ENCODE peak calls at places on chromosomes 1 and 21, in ten cellular contexts. O, H, C, T, Y, Z, B, S, I and P are unnamed samples.

GRCh38 chr1:25528881-25529517 is 14.4 kb upstream of the LDLRAP1 start:
- DNase-seq in S (no peak), Z (no peak), B (no peak), H (no peak), T (no peak), Y (no peak), I (no peak), O (no peak), C (no peak), P (no peak)

GRCh38 chr1:97334454-97334853 is 586.4 kb downstream of the DPYD start:
- DNase-seq in S (peak; percentile 98), B (peak; percentile 91), Z (no peak), Y (peak; percentile 99), I (no peak), H (no peak), T (peak; percentile 33), O (no peak), C (peak; percentile 19), P (peak; percentile 41)

GRCh38 chr1:36763771-36764170 is 270.5 kb downstream of the GRIK3 start:
- DNase-seq in C (no peak), S (no peak), T (no peak), H (no peak), Z (no peak), B (no peak), O (no peak), I (no peak), Y (no peak), P (no peak)

GRCh38 chr21:39048064-39048463 is 135.2 kb downstream of the PSMG1 start:
- DNase-seq in T (peak; percentile 81), I (peak; percentile 93), Z (no peak), Y (peak; percentile 66), O (peak; percentile 92), C (peak; percentile 95), B (peak; percentile 4), H (peak; percentile 99), S (peak; percentile 59), P (no peak)

GRCh38 chr1:20848162-20848561 is 61.1 kb upstream of the HP1BP3 start:
- DNase-seq in B (peak; percentile 49), T (peak; percentile 56), Y (peak; percentile 58), H (no peak), Z (no peak), O (no peak), I (no peak), C (no peak), S (peak; percentile 39), P (no peak)

GRCh38 chr1:158838660-158839059 is 7.5 kb downstream of the MNDA start:
- DNase-seq in T (no peak), H (no peak), B (no peak), Z (no peak), O (no peak), S (no peak), C (no peak), Y (no peak), I (no peak), P (no peak)

GRCh38 chr1:78840447-78841251 is 165.9 kb downstream of the ADGRL4 start:
- DNase-seq in I (peak; percentile 68), Y (peak; percentile 92), H (peak; percentile 27), C (peak; percentile 34), B (peak; percentile 83), O (no peak), Z (no peak), T (peak; percentile 57), S (peak; percentile 88), P (peak; percentile 82)

GRCh38 chr1:200363200-200363933 is 46.5 kb downstream of the ZNF281 start:
- DNase-seq in Y (no peak), C (no peak), S (no peak), B (no peak), H (no peak), T (peak; percentile 71), Z (no peak), I (no peak), O (no peak), P (no peak)

GRCh38 chr1:168498159-168498609 is 45.6 kb downstream of the XCL2 start:
- DNase-seq in T (no peak), S (peak; percentile 60), B (peak; percentile 56), Z (no peak), H (no peak), C (no peak), Y (peak; percentile 65), I (no peak), O (no peak), P (peak; percentile 90)

GRCh38 chr21:44878053-44878982 is 4.8 kb upstream of the PTTG1IP start:
- DNase-seq in S (no peak), Y (no peak), I (no peak), Z (no peak), B (peak; percentile 37), T (peak; percentile 89), C (no peak), H (no peak), O (no peak), P (no peak)

GRCh38 chr21:28627691-28628090 is 365.0 kb downstream of the LTN1 start:
- DNase-seq in I (no peak), S (no peak), B (no peak), O (no peak), C (no peak), Z (no peak), Y (no peak), H (no peak), T (no peak), P (no peak)

GRCh38 chr1:100323428-100324106 is 28.7 kb upstream of the CDC14A start:
- DNase-seq in O (no peak), Y (peak; percentile 7), Z (no peak), C (no peak), S (no peak), I (no peak), T (no peak), H (no peak), B (no peak), P (peak; percentile 24)
- H3K9ac ChIP-seq in O (no peak overlapping the region), Y (no peak overlapping the region), Z (no peak overlapping the region), C (no peak overlapping the region), S (no peak overlapping the region), I (no peak overlapping the region), T (no peak overlapping the region), H (no peak overlapping the region), B (no peak overlapping the region), P (no peak overlapping the region)

GRCh38 chr1:32246888-32247273 is at the start of gene FAM167B:
- DNase-seq in I (no peak), S (peak; percentile 57), T (peak; percentile 56), H (no peak), O (no peak), Z (no peak), C (no peak), Y (peak; percentile 72), B (peak; percentile 71), P (peak; percentile 66)

GRCh38 chr1:32247983-32248889 is 1.2 kb downstream of the FAM167B start:
- DNase-seq in Y (peak; percentile 52), C (peak; percentile 65), I (peak; percentile 91), O (no peak), S (no peak), H (peak; percentile 91), T (peak; percentile 69), B (peak; percentile 52), Z (peak; percentile 86), P (peak; percentile 66)

GRCh38 chr1:32250893-32251716 is at the start of gene LCK:
- DNase-seq in H (no peak), O (no peak), S (no peak), I (no peak), Z (no peak), C (no peak), Y (no peak), B (no peak), T (no peak), P (no peak)

GRCh38 chr1:32249831-32250525 is 1.1 kb upstream of the LCK start:
- DNase-seq in O (no peak), H (no peak), C (no peak), B (peak; percentile 46), I (no peak), Z (peak; percentile 97), S (no peak), Y (peak; percentile 35), T (no peak), P (no peak)

DNA sequence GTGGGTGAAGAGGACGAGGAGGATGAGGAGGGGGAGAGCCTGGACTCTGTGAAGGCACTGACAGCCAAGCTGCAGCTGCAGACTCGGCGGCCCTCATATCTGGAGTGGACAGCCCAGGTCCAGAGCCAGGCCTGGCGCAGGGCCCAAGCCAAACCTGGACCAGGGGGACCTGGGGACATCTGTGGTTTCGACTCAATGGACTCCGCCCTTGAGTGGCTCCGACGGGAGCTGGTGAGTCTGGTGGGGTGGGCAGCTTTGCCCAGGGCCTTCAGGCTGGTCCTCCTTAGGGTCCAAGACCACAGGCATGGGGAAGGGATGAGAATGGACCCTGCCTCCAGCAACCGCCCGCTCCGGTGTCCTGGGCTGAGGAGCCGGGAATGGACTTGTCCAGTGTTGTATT is 430 bp downstream of the FAM167B start:
- DNase-seq in O (no peak), I (no peak), B (no peak), Z (no peak), C (no peak), Y (no peak), H (no peak), S (no peak), T (no peak), P (no peak)
- H3K4me1 ChIP-seq in O (peaks cover 17% of the 10 kb centered on the region), I (peaks cover 18% of the 10 kb centered on the region), B (peaks cover 18% of the 10 kb centered on the region), Z (peaks cover 34% of the 10 kb centered on the region), C (peaks cover 34% of the 10 kb centered on the region), Y (peaks cover 15% of the 10 kb centered on the region), H (peaks cover 1% of the 10 kb centered on the region), S (peaks cover 23% of the 10 kb centered on the region), T (peaks cover 16% of the 10 kb centered on the region), P (peaks cover 17% of the 10 kb centered on the region)

GRCh38 chr1:109315288-109315687 is 8.5 kb upstream of the MYBPHL start:
- DNase-seq in T (no peak), I (no peak), H (no peak), Z (no peak), S (no peak), O (no peak), C (no peak), Y (no peak), B (no peak), P (no peak)
- H3K36me3 ChIP-seq in T (no peaks in the 10 kb centered on the region), I (no peaks in the 10 kb centered on the region), H (no peaks in the 10 kb centered on the region), Z (no peaks in the 10 kb centered on the region), S (peaks cover 12% of the 10 kb centered on the region), O (no peaks in the 10 kb centered on the region), C (no peaks in the 10 kb centered on the region), Y (no peaks in the 10 kb centered on the region), B (peaks cover 30% of the 10 kb centered on the region), P (peaks cover 90% of the 10 kb centered on the region)

GRCh38 chr1:229409616-229410369 is 24.1 kb downstream of the ACTA1 start:
- DNase-seq in I (peak; percentile 18), H (no peak), O (no peak), Y (no peak), C (no peak), S (no peak), B (no peak), Z (no peak), T (no peak), P (no peak)

GRCh38 chr1:229412056-229412455 is 21.8 kb downstream of the ACTA1 start:
- DNase-seq in H (no peak), T (no peak), C (no peak), Z (no peak), S (no peak), O (no peak), Y (no peak), B (no peak), I (no peak), P (no peak)

GRCh38 chr1:229411434-229412055 is 22.3 kb downstream of the ACTA1 start:
- DNase-seq in I (no peak), H (no peak), C (no peak), B (no peak), T (no peak), Z (no peak), S (no peak), O (no peak), Y (no peak), P (no peak)

GRCh38 chr1:229410692-229411433 is 23.0 kb downstream of the ACTA1 start:
- DNase-seq in S (peak; percentile 36), H (peak; percentile 72), Z (peak; percentile 38), I (peak; percentile 56), C (peak; percentile 43), B (peak; percentile 49), Y (peak; percentile 64), T (peak; percentile 72), O (no peak), P (peak; percentile 71)

GRCh38 chr1:229410370-229410691 is 23.6 kb downstream of the ACTA1 start:
- DNase-seq in S (no peak), Z (no peak), I (no peak), H (no peak), Y (no peak), B (no peak), C (no peak), T (no peak), O (no peak), P (no peak)
- H3K9ac ChIP-seq in S (no peak overlapping the region), Z (no peak overlapping the region), I (no peak overlapping the region), H (no peak overlapping the region), Y (no peak overlapping the region), B (no peak overlapping the region), C (no peak overlapping the region), T (no peak overlapping the region), O (no peak overlapping the region), P (no peak overlapping the region)